ENCODE peak calls at places on chromosome X, in eight cellular contexts. X is HS-5; A is activated CD8-positive, alpha-beta memory T cell treated with anti-CD3 and anti-CD28 coated beads for 48 hours; D is ascending aorta; K is Calu3; B is foreskin fibroblast; L is tibial artery; M is CD4-positive, alpha-beta memory T cell. U is an unnamed sample.

GRCh38 chrX:123590842-123591491 is 141.9 kb downstream of the THOC2 start:
- DNase-seq in X (no peak), A (no peak), D (no peak), K (no peak), B (peak; percentile 13), L (no peak), M (no peak), U (no peak)

GRCh38 chrX:37825225-37825842 is 22.0 kb downstream of the DYNLT3 start:
- DNase-seq in X (no peak), A (no peak), D (peak; percentile 68), K (peak; percentile 52), B (peak; percentile 51), L (peak; percentile 55), M (peak; percentile 55), U (peak; percentile 52)

GRCh38 chrX:101659601-101660063 is at the start of gene ARMCX2:
- DNase-seq in X (no peak), A (no peak), D (peak; percentile 79), K (no peak), B (peak; percentile 75), L (peak; percentile 79), M (no peak), U (peak; percentile 6)

GRCh38 chrX:28847423-28847822 is 260.2 kb downstream of the IL1RAPL1 start:
- DNase-seq in X (no peak), A (no peak), D (no peak), K (peak; percentile 42), B (peak; percentile 1), L (no peak), M (no peak), U (no peak)

GRCh38 chrX:100217547-100217946 is 192.5 kb downstream of the PCDH19 start:
- DNase-seq in X (no peak), A (no peak), D (no peak), K (no peak), B (no peak), L (no peak), M (no peak), U (no peak)

GRCh38 chrX:41912922-41913321 is 10.4 kb downstream of the CASK start:
- DNase-seq in X (no peak), A (no peak), D (no peak), K (no peak), B (no peak), L (no peak), M (no peak), U (no peak)

GRCh38 chrX:129549124-129549523 is 9.1 kb downstream of the OCRL start:
- DNase-seq in X (no peak), A (no peak), D (no peak), K (no peak), B (no peak), L (no peak), M (no peak), U (no peak)

GRCh38 chrX:9117851-9118250 is 83.9 kb upstream of the FAM9B start:
- DNase-seq in X (no peak), A (no peak), D (no peak), K (no peak), B (peak; percentile 33), L (no peak), M (no peak), U (no peak)

GRCh38 chrX:40314070-40314469 is 216.3 kb upstream of the BCOR start:
- DNase-seq in X (no peak), A (no peak), D (no peak), K (no peak), B (no peak), L (no peak), M (no peak), U (no peak)

GRCh38 chrX:103536732-103537131 is 17.4 kb upstream of the RAB40A start:
- DNase-seq in X (no peak), A (no peak), D (no peak), K (no peak), B (peak; percentile 28), L (no peak), M (no peak), U (no peak)

GRCh38 chrX:151984891-151985290 is 10.4 kb upstream of the GABRE start:
- DNase-seq in X (no peak), A (no peak), D (no peak), K (no peak), B (peak; percentile 18), L (no peak), M (no peak), U (no peak)

GRCh38 chrX:3638280-3638873 is 75.1 kb downstream of the PRKX start:
- DNase-seq in X (no peak), A (no peak), D (no peak), K (peak; percentile 43), B (peak; percentile 61), L (no peak), M (peak; percentile 17), U (no peak)

GRCh38 chrX:51336584-51336983 is 4.0 kb downstream of the NUDT10 start:
- DNase-seq in X (no peak), A (no peak), D (no peak), K (peak; percentile 3), B (peak; percentile 40), L (no peak), M (peak; percentile 28), U (peak; percentile 6)

GRCh38 chrX:74423289-74423985 is 2.1 kb downstream of the SLC16A2 start:
- DNase-seq in X (no peak), A (no peak), D (no peak), K (no peak), B (no peak), L (no peak), M (no peak), U (no peak)

GRCh38 chrX:122517781-122518180 is 666.3 kb upstream of the GRIA3 start:
- DNase-seq in X (peak; percentile 10), A (no peak), D (no peak), K (no peak), B (peak; percentile 54), L (no peak), M (no peak), U (no peak)

GRCh38 chrX:14872355-14872754 is 514 bp downstream of the FANCB start:
- DNase-seq in X (no peak), A (no peak), D (no peak), K (no peak), B (no peak), L (no peak), M (no peak), U (no peak)

GRCh38 chrX:153701706-153702105 is 14.0 kb downstream of the SLC6A8 start:
- DNase-seq in X (no peak), A (no peak), D (no peak), K (no peak), B (no peak), L (no peak), M (no peak), U (no peak)

GRCh38 chrX:130097507-130098201 is 12.6 kb downstream of the ELF4 start:
- DNase-seq in X (no peak), A (no peak), D (no peak), K (peak; percentile 32), B (no peak), L (no peak), M (peak; percentile 45), U (no peak)

GRCh38 chrX:14802943-14803710 is 69.7 kb downstream of the FANCB start:
- DNase-seq in X (peak; percentile 11), A (no peak), D (no peak), K (no peak), B (peak; percentile 33), L (no peak), M (no peak), U (no peak)

GRCh38 chrX:95945528-95945927 is 739.1 kb upstream of the DIAPH2 start:
- DNase-seq in X (no peak), A (no peak), D (no peak), K (no peak), B (no peak), L (no peak), M (no peak), U (no peak)

GRCh38 chrX:30816079-30816478 is 73.0 kb downstream of the TAB3 start:
- DNase-seq in X (no peak), A (no peak), D (no peak), K (no peak), B (no peak), L (no peak), M (no peak), U (no peak)

GRCh38 chrX:132963846-132964245 is 5.4 kb upstream of the HS6ST2 start:
- DNase-seq in X (no peak), A (no peak), D (no peak), K (no peak), B (no peak), L (no peak), M (no peak), U (no peak)

GRCh38 chrX:110418220-110418856 is 59.7 kb downstream of the RTL9 start:
- DNase-seq in X (no peak), A (no peak), D (no peak), K (peak; percentile 38), B (peak; percentile 85), L (no peak), M (no peak), U (no peak)

GRCh38 chrX:45850775-45851433 is 650.2 kb upstream of the DIPK2B start:
- DNase-seq in X (no peak), A (no peak), D (no peak), K (peak; percentile 36), B (peak; percentile 64), L (no peak), M (peak; percentile 11), U (peak; percentile 2)

GRCh38 chrX:12007881-12008280 is 130.4 kb upstream of the FRMPD4 start:
- DNase-seq in X (peak; percentile 71), A (no peak), D (no peak), K (peak; percentile 56), B (peak; percentile 84), L (no peak), M (no peak), U (no peak)

GRCh38 chrX:37441377-37441776 is 92.2 kb downstream of the PRRG1 start:
- DNase-seq in X (no peak), A (no peak), D (no peak), K (no peak), B (no peak), L (no peak), M (no peak), U (no peak)

GRCh38 chrX:24259544-24260240 is 54.2 kb downstream of the SUPT20HL2 start:
- DNase-seq in X (no peak), A (no peak), D (peak; percentile 66), K (peak; percentile 43), B (peak; percentile 77), L (no peak), M (peak; percentile 3), U (no peak)